ENCODE peak calls at places on chromosomes 16 and 17, in nine cellular contexts. I is uterus, M is lung, Y is vagina, B is cardiac muscle cell, S is GM06990, W is brain microvascular endothelial cell, L is right atrium auricular region, Q is ovary. P is an unnamed sample. For H3K36me3, the result is how much of the 10 kb centered on the place peaks cover.

GRCh38 chr16:88525663-88525990 is 44.6 kb upstream of the ZC3H18 start:
- DNase-seq in I (no peak), M (no peak), Y (no peak), B (no peak), S (no peak), W (no peak), L (no peak), Q (no peak), P (no peak)

GRCh38 chr17:22707626-22708025 is 1015.3 kb downstream of the KCNJ18 start:
- DNase-seq in I (no peak), M (no peak), Y (no peak), B (no peak), S (no peak), W (no peak), L (peak), Q (no peak), P (no peak)

GRCh38 chr17:64420143-64420670 is 28.7 kb upstream of the MILR1 start:
- DNase-seq in I (no peak), M (no peak), Y (no peak), B (peak), S (no peak), W (peak), L (no peak), Q (no peak), P (no peak)

GRCh38 chr16:30472328-30472942 is at the start of gene ITGAL:
- DNase-seq in I (no peak), M (peak), Y (no peak), B (no peak), S (peak), W (no peak), L (peak), Q (no peak), P (no peak)

GRCh38 chr16:70743791-70744190 is 57.2 kb downstream of the VAC14 start:
- DNase-seq in I (no peak), M (no peak), Y (no peak), B (no peak), S (no peak), W (no peak), L (no peak), Q (no peak), P (no peak)

GRCh38 chr16:80997139-80997798 is 9.4 kb downstream of the CMC2 start:
- DNase-seq in I (no peak), M (no peak), Y (no peak), B (no peak), S (no peak), W (no peak), L (no peak), Q (no peak), P (no peak)

GRCh38 chr16:11307639-11308492 is 26.7 kb upstream of the PRM1 start:
- DNase-seq in I (no peak), M (no peak), Y (no peak), B (no peak), S (no peak), W (no peak), L (no peak), Q (no peak), P (no peak)

GRCh38 chr16:23377071-23377931 is 75.2 kb downstream of the SCNN1B start:
- DNase-seq in I (no peak), M (no peak), Y (no peak), B (no peak), S (no peak), W (no peak), L (no peak), Q (no peak), P (no peak)

GRCh38 chr16:11557811-11558210 is 28.9 kb downstream of the LITAF start:
- DNase-seq in I (no peak), M (no peak), Y (no peak), B (no peak), S (no peak), W (no peak), L (peak), Q (no peak), P (no peak)

GRCh38 chr16:64498363-64498762 is 623.5 kb downstream of the CDH11 start:
- DNase-seq in I (no peak), M (no peak), Y (no peak), B (no peak), S (no peak), W (no peak), L (no peak), Q (no peak), P (no peak)

GRCh38 chr17:862584-862983 is 80.4 kb downstream of the MRM3 start:
- DNase-seq in I (no peak), M (no peak), Y (no peak), B (no peak), S (no peak), W (no peak), L (no peak), Q (no peak), P (no peak)

GRCh38 chr16:85638248-85638647 is 25.1 kb downstream of the GSE1 start:
- DNase-seq in I (no peak), M (no peak), Y (no peak), B (no peak), S (no peak), W (no peak), L (no peak), Q (no peak), P (no peak)

GRCh38 chr17:2250140-2251095 is 53.2 kb downstream of the SMG6 start:
- DNase-seq in I (no peak), M (no peak), Y (no peak), B (no peak), S (no peak), W (no peak), L (no peak), Q (no peak), P (no peak)

GRCh38 chr17:9484789-9485188 is 90.8 kb downstream of the STX8 start:
- DNase-seq in I (no peak), M (no peak), Y (no peak), B (no peak), S (no peak), W (no peak), L (no peak), Q (no peak), P (no peak)

GRCh38 chr16:87487361-87487924 is 5.4 kb downstream of the ZCCHC14 start:
- DNase-seq in I (no peak), M (peak), Y (no peak), B (peak), S (no peak), W (no peak), L (peak), Q (no peak), P (peak)

GRCh38 chr16:26701243-26701886 is 365.4 kb upstream of the C16orf82 start:
- DNase-seq in I (no peak), M (no peak), Y (no peak), B (no peak), S (no peak), W (no peak), L (no peak), Q (no peak), P (no peak)

GRCh38 chr16:16012144-16012543 is 62.7 kb downstream of the ABCC1 start:
- DNase-seq in I (no peak), M (no peak), Y (no peak), B (no peak), S (no peak), W (no peak), L (no peak), Q (no peak), P (no peak)

GRCh38 chr16:14196539-14196938 is 125.4 kb downstream of the MRTFB start:
- DNase-seq in I (no peak), M (no peak), Y (no peak), B (no peak), S (no peak), W (no peak), L (no peak), Q (no peak), P (no peak)

GRCh38 chr17:13160281-13160680 is 142.5 kb upstream of the ELAC2 start:
- DNase-seq in I (no peak), M (no peak), Y (no peak), B (no peak), S (no peak), W (no peak), L (no peak), Q (no peak), P (no peak)

GRCh38 chr17:52105601-52106000 is 52.9 kb downstream of the CA10 start:
- DNase-seq in I (no peak), M (no peak), Y (no peak), B (no peak), S (no peak), W (no peak), L (no peak), Q (no peak), P (no peak)

GRCh38 chr16:67675579-67675935 is 8.9 kb downstream of the C16orf86 start:
- DNase-seq in I (no peak), M (no peak), Y (no peak), B (no peak), S (no peak), W (no peak), L (no peak), Q (no peak), P (peak)

GRCh38 chr16:27273670-27274522 is 5.3 kb upstream of the NSMCE1 start:
- DNase-seq in I (no peak), M (no peak), Y (no peak), B (no peak), S (no peak), W (peak), L (no peak), Q (no peak), P (no peak)

GRCh38 chr17:34703533-34703932 is 124.2 kb downstream of the TMEM132E start:
- DNase-seq in I (no peak), M (no peak), Y (no peak), B (peak), S (no peak), W (peak), L (no peak), Q (no peak), P (no peak)

GRCh38 chr16:19901164-19901563 is 16.5 kb upstream of the GPRC5B start:
- DNase-seq in I (no peak), M (no peak), Y (no peak), B (no peak), S (no peak), W (no peak), L (no peak), Q (no peak), P (no peak)

GRCh38 chr16:17252064-17252463 is 218.7 kb downstream of the XYLT1 start:
- DNase-seq in I (no peak), M (no peak), Y (no peak), B (no peak), S (no peak), W (no peak), L (no peak), Q (no peak), P (no peak)

GRCh38 chr16:66493490-66494401 is 56.2 kb downstream of the TK2 start:
- DNase-seq in I (peak), M (no peak), Y (no peak), B (no peak), S (no peak), W (no peak), L (no peak), Q (no peak), P (no peak)

GRCh38 chr17:35376245-35376644 is 2.8 kb upstream of the SLFN11 start:
- DNase-seq in I (no peak), M (no peak), Y (no peak), B (no peak), S (no peak), W (no peak), L (no peak), Q (no peak), P (no peak)

GRCh38 chr17:49708515-49709161 is 874 bp upstream of the SLC35B1 start:
- DNase-seq in I (peak), M (no peak), Y (no peak), B (no peak), S (no peak), W (no peak), L (no peak), Q (no peak), P (no peak)
- TF ChIP-seq CTCF in I (no peak), M (no peak), Y (no peak), B (no peak), S (no peak), W (peak), L (peak), Q (no peak), P (no peak)

GRCh38 chr17:77496831-77497577 is 356.2 kb downstream of the SEC14L1 start:
- DNase-seq in I (peak), M (no peak), Y (no peak), B (no peak), S (peak), W (no peak), L (no peak), Q (no peak), P (peak)
- H3K36me3 ChIP-seq in I (under half), M (half or more), Y (under half), B (under half), S (under half), W (half or more), L (under half), Q (under half), P (under half)

GRCh38 chr16:7405166-7405565 is 72.5 kb downstream of the RBFOX1 start:
- DNase-seq in I (no peak), M (peak), Y (no peak), B (peak), S (no peak), W (no peak), L (no peak), Q (peak), P (peak)
- TF ChIP-seq CTCF in I (peak), M (no peak), Y (no peak), B (no peak), S (no peak), W (no peak), L (peak), Q (no peak), P (no peak)

GRCh38 chr17:41992576-41992975 is 24.7 kb downstream of the DNAJC7 start:
- DNase-seq in I (no peak), M (no peak), Y (no peak), B (no peak), S (no peak), W (no peak), L (no peak), Q (no peak), P (no peak)
- H3K36me3 ChIP-seq in I (under half), M (under half), Y (under half), B (half or more), S (under half), W (half or more), L (half or more), Q (under half), P (under half)

GRCh38 chr16:83809092-83809491 is 1.3 kb downstream of the HSBP1 start:
- DNase-seq in I (no peak), M (no peak), Y (no peak), B (no peak), S (no peak), W (no peak), L (no peak), Q (no peak), P (no peak)

GRCh38 chr16:83806721-83807120 is 1.1 kb upstream of the HSBP1 start:
- DNase-seq in I (no peak), M (no peak), Y (no peak), B (no peak), S (no peak), W (no peak), L (no peak), Q (no peak), P (no peak)

GRCh38 chr16:83808573-83809014 is 816 bp downstream of the HSBP1 start:
- DNase-seq in I (no peak), M (no peak), Y (no peak), B (no peak), S (no peak), W (no peak), L (peak), Q (no peak), P (no peak)

GRCh38 chr16:83807327-83807709 is 460 bp upstream of the HSBP1 start:
- DNase-seq in I (no peak), M (peak), Y (no peak), B (no peak), S (no peak), W (no peak), L (no peak), Q (no peak), P (no peak)

DNA sequence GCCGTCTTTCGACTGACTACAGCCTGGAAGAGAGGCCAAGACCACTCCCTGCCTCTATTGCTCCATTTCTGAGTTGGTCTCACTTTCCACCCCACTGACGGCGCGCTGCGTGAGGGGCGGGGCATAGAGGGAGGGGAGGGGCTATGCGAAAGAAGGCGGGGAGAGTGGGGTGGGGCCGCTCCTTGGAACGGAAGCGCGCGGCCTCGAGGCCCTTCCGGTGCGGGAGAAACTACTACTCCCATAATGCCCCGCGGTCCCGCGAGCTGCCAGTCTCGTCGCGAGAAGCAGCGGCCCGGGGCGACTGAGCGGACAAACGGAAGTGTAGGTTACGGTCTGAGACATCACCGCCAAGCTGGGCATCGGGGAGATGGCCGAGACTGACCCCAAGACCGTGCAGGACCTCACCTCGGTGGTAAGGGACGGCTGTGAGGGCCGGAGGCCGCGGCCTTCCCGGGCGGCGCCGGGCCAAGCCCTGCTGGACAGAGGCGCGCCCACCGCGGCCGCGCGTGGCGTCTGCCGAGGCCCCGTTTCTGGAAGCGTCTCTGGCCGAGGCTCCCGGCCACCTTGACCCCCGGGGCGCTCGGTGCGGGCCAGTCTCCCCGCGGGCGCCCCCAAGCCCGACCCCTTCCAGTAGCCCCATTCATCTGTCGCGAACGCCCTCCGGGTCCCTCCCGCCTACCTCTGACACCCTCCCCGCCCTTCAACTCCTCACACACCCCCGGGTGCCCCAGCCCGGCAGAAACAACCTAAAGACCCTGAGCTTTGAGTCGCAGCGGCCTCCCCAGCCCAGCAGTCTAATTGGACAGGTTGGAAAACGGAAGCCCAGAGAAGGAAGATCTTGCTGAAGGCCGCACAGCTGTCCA is at the start of gene HSBP1:
- DNase-seq in I (peak), M (peak), Y (no peak), B (peak), S (peak), W (peak), L (peak), Q (peak), P (peak)
- TF ChIP-seq CTCF in I (peak), M (no peak), Y (no peak), B (no peak), S (no peak), W (no peak), L (no peak), Q (no peak), P (no peak)

GRCh38 chr16:4330277-4330882 is 14.5 kb downstream of the GLIS2 start:
- DNase-seq in I (peak), M (peak), Y (no peak), B (peak), S (peak), W (no peak), L (peak), Q (peak), P (peak)

GRCh38 chr16:4332623-4333307 is 16.9 kb downstream of the GLIS2 start:
- DNase-seq in I (no peak), M (no peak), Y (no peak), B (no peak), S (no peak), W (no peak), L (no peak), Q (no peak), P (no peak)

GRCh38 chr16:4334724-4335495 is 16.2 kb downstream of the PAM16 start:
- DNase-seq in I (no peak), M (no peak), Y (no peak), B (no peak), S (no peak), W (no peak), L (no peak), Q (no peak), P (no peak)

GRCh38 chr16:4332083-4332482 is 16.2 kb downstream of the GLIS2 start:
- DNase-seq in I (no peak), M (no peak), Y (no peak), B (no peak), S (no peak), W (no peak), L (no peak), Q (peak), P (no peak)

DNA sequence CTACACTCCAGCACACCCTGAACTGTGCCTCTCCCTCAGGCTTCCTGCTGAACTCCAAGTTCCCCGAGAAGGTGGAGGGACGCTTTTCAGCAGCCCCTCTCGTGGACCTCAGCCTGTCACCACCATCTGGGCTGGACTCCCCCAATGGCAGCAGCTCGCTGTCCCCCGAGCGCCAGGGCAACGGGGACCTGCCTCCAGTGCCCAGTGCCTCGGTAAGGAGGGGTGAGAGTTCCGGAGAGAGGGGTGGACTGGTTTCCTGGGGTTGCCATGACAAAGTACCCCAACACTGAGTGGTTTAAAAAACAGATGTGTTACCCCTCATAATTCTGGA is 17.4 kb downstream of the GLIS2 start:
- DNase-seq in I (no peak), M (no peak), Y (no peak), B (no peak), S (no peak), W (no peak), L (no peak), Q (no peak), P (no peak)
- H3K36me3 ChIP-seq in I (under half), M (under half), Y (under half), B (under half), S (under half), W (under half), L (half or more), Q (under half), P (under half)

DNA sequence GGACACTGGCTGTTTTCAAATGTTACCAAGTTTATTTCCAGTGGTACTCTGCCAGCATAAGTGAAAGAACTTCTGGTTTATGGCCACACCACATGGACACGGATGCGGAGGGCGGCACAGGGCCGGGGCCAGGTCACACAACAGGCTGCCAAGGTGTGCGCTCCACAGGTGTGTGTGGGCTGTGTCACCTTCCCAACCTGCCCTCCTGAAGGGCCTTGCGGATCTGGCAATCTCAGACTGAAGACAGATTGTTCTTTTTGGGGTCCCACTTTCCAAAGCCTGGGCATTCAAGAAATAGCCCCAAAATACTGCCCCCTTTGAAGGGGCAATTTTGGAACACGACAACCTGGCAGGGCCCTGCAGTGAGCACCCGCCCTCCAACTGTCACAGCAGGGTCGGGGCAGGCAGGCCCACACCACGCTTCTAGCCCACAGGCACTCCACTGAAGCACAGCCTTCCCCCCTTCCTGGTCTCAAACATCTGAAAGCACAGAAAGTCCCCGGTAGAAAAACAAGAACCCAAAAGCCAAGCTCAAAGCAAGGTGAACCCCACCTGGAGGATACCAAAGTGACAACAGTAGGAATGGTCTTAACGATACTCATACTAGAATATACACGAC is 3.5 kb downstream of the CSNK1D start:
- DNase-seq in I (no peak), M (no peak), Y (no peak), B (no peak), S (no peak), W (no peak), L (no peak), Q (no peak), P (no peak)
- TF ChIP-seq CTCF in I (no peak), M (no peak), Y (no peak), B (no peak), S (no peak), W (no peak), L (no peak), Q (no peak), P (no peak)

P was measured in pancreas.